ENCODE peak calls at places on chromosomes 13 and 19, in six cellular contexts. Z is heart right ventricle, K is IMR-90, L is heart left ventricle, D is pancreas, E is psoas muscle. Q is an unnamed sample.

GRCh38 chr13:58955546-58956385 is 1208.0 kb downstream of the DIAPH3 start:
- DNase-seq in Z (no peak), K (no peak), L (no peak), D (no peak), E (no peak), Q (no peak)

GRCh38 chr13:103805771-103806170 is 739.6 kb upstream of the SLC10A2 start:
- DNase-seq in Z (no peak), K (no peak), L (no peak), D (no peak), E (no peak), Q (no peak)

GRCh38 chr19:8017808-8018207 is 12.4 kb upstream of the ELAVL1 start:
- DNase-seq in Z (no peak), K (no peak), L (no peak), D (no peak), E (no peak), Q (no peak)

GRCh38 chr13:74715718-74716117 is 581.5 kb upstream of the KLF12 start:
- DNase-seq in Z (no peak), K (no peak), L (no peak), D (no peak), E (no peak), Q (no peak)

GRCh38 chr19:49165865-49166301 is 8.3 kb downstream of the TRPM4 start:
- DNase-seq in Z (no peak), K (no peak), L (no peak), D (no peak), E (no peak), Q (no peak)

GRCh38 chr19:17488593-17489391 is 18.5 kb downstream of the SLC27A1 start:
- DNase-seq in Z (peak; percentile 67), K (no peak), L (peak; percentile 69), D (peak; percentile 93), E (peak; percentile 63), Q (peak; percentile 67)

GRCh38 chr19:14409157-14410053 is 9.7 kb downstream of the DDX39A start:
- DNase-seq in Z (no peak), K (no peak), L (no peak), D (no peak), E (no peak), Q (no peak)

GRCh38 chr19:13850910-13851753 is 25.8 kb upstream of the NANOS3 start:
- DNase-seq in Z (peak; percentile 88), K (peak; percentile 94), L (peak; percentile 92), D (peak; percentile 91), E (peak; percentile 92), Q (no peak)

GRCh38 chr13:94351292-94352000 is 128.0 kb downstream of the DCT start:
- DNase-seq in Z (no peak), K (peak; percentile 92), L (no peak), D (no peak), E (no peak), Q (no peak)

GRCh38 chr19:33685541-33685940 is 63.8 kb downstream of the CHST8 start:
- DNase-seq in Z (no peak), K (no peak), L (no peak), D (no peak), E (no peak), Q (peak; percentile 5)

GRCh38 chr19:51690359-51691121 is 2.6 kb upstream of the SPACA6 start:
- DNase-seq in Z (peak; percentile 75), K (peak; percentile 68), L (peak; percentile 76), D (peak; percentile 77), E (peak; percentile 69), Q (peak; percentile 44)

GRCh38 chr13:49560270-49561063 is 24.9 kb downstream of the RCBTB1 start:
- DNase-seq in Z (no peak), K (peak; percentile 79), L (no peak), D (peak; percentile 65), E (no peak), Q (no peak)

GRCh38 chr13:60716296-60716695 is 319.3 kb downstream of the TDRD3 start:
- DNase-seq in Z (no peak), K (no peak), L (no peak), D (no peak), E (no peak), Q (no peak)

GRCh38 chr19:23116802-23117571 is at the start of gene ZNF730:
- DNase-seq in Z (peak; percentile 91), K (peak; percentile 68), L (peak; percentile 38), D (no peak), E (peak; percentile 27), Q (no peak)

GRCh38 chr13:21240586-21240985 is 64.1 kb downstream of the MRPL57 start:
- DNase-seq in Z (no peak), K (peak; percentile 58), L (no peak), D (no peak), E (no peak), Q (no peak)

GRCh38 chr13:108508263-108508662 is 121.1 kb upstream of the MYO16 start:
- DNase-seq in Z (no peak), K (peak; percentile 29), L (no peak), D (no peak), E (no peak), Q (no peak)

GRCh38 chr19:55474269-55475265 is 1.9 kb upstream of the ZNF628 start:
- DNase-seq in Z (no peak), K (no peak), L (no peak), D (peak; percentile 17), E (no peak), Q (no peak)

GRCh38 chr19:29263305-29264080 is 50.5 kb upstream of the UQCRFS1 start:
- DNase-seq in Z (peak; percentile 22), K (peak; percentile 17), L (no peak), D (peak; percentile 35), E (peak; percentile 51), Q (peak; percentile 45)

GRCh38 chr13:57633950-57634828 is 2.6 kb downstream of the PCDH17 start:
- DNase-seq in Z (peak; percentile 20), K (no peak), L (peak; percentile 29), D (peak; percentile 21), E (no peak), Q (no peak)

DNA sequence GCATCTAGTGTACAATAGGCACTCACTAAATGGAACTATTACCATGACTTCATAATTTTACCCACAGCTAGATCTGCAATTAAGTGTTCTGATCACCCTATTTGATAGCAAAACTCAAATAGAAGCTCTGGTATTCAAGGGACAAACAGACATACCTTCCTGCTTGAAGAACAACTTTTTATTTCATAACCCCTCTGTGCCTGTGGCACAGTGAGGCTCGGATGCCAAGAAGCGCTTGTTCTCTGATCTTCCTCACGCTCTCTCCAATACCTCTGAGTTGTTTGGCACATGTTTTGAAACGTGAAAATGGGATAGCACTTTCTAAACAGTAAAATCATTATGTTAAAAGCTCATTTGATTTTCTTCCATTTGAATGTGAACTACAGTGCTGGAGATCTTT is 232.0 kb downstream of the KLF5 start:
- DNase-seq in Z (no peak), K (no peak), L (no peak), D (no peak), E (no peak), Q (no peak)
- H3K27ac ChIP-seq in Z (no peak overlapping the region), K (no peak overlapping the region), L (no peak overlapping the region), D (no peak overlapping the region), E (no peak overlapping the region), Q (no peak overlapping the region)

GRCh38 chr19:1205114-1206062 is at the start of gene STK11:
- DNase-seq in Z (peak; percentile 99), K (peak; percentile 94), L (peak; percentile 99), D (peak; percentile 99), E (peak; percentile 100), Q (peak; percentile 99)
- H3K27ac ChIP-seq in Z (peak within 1 kb of the TSS; percentile 96), K (peak within 1 kb of the TSS; percentile 58), L (peak within 1 kb of the TSS; percentile 87), D (peak within 1 kb of the TSS; percentile 35), E (peak within 1 kb of the TSS; percentile 99), Q (peak within 1 kb of the TSS; percentile 64)

GRCh38 chr19:3415695-3416094 is 49.3 kb downstream of the NFIC start:
- DNase-seq in Z (no peak), K (no peak), L (no peak), D (no peak), E (no peak), Q (no peak)
- H3K27ac ChIP-seq in Z (no peak overlapping the region), K (no peak overlapping the region), L (no peak overlapping the region), D (no peak overlapping the region), E (peak overlapping the region; percentile 47), Q (no peak overlapping the region)

GRCh38 chr13:114341003-114341777 is 26.9 kb downstream of the CHAMP1 start:
- DNase-seq in Z (no peak), K (no peak), L (no peak), D (no peak), E (no peak), Q (no peak)
- H3K27ac ChIP-seq in Z (no peak overlapping the region), K (no peak overlapping the region), L (no peak overlapping the region), D (no peak overlapping the region), E (no peak overlapping the region), Q (no peak overlapping the region)

Q was measured in CD4-positive, alpha-beta T cell.